ENCODE peak calls at places on chromosomes 13 and 19, in eight cellular contexts. One of them, this sample, is unnamed.

GRCh38 chr19:8302357-8302691 is 5.8 kb downstream of the CD320 start:
- DNase-seq in T-helper 1 cell: no peak
- DNase-seq in iris pigment epithelial cell: no peak
- DNase-seq in RWPE1: no peak
- DNase-seq in Peyer's patch: peak
- DNase-seq in retina: no peak
- DNase-seq in HL-60: peak
- DNase-seq in A549: no peak
- DNase-seq in this sample: no peak

GRCh38 chr13:57345526-57345925 is 178.5 kb downstream of the PRR20E start:
- DNase-seq in A549: no peak
- DNase-seq in Peyer's patch: no peak
- DNase-seq in HL-60: no peak
- DNase-seq in T-helper 1 cell: no peak
- DNase-seq in retina: no peak
- DNase-seq in iris pigment epithelial cell: no peak
- DNase-seq in RWPE1: no peak
- DNase-seq in this sample: no peak

GRCh38 chr19:11322269-11323024 is 17.0 kb downstream of the RAB3D start:
- DNase-seq in retina: no peak
- DNase-seq in iris pigment epithelial cell: no peak
- DNase-seq in RWPE1: no peak
- DNase-seq in A549: no peak
- DNase-seq in Peyer's patch: no peak
- DNase-seq in T-helper 1 cell: no peak
- DNase-seq in HL-60: peak
- DNase-seq in this sample: no peak

GRCh38 chr13:41709511-41709910 is 251.4 kb downstream of the VWA8 start:
- DNase-seq in Peyer's patch: no peak
- DNase-seq in iris pigment epithelial cell: no peak
- DNase-seq in HL-60: no peak
- DNase-seq in RWPE1: no peak
- DNase-seq in retina: no peak
- DNase-seq in A549: no peak
- DNase-seq in T-helper 1 cell: no peak
- DNase-seq in this sample: no peak

GRCh38 chr13:96678801-96679200 is 315.5 kb downstream of the OXGR1 start:
- DNase-seq in RWPE1: no peak
- DNase-seq in iris pigment epithelial cell: no peak
- DNase-seq in A549: no peak
- DNase-seq in HL-60: no peak
- DNase-seq in retina: no peak
- DNase-seq in Peyer's patch: no peak
- DNase-seq in T-helper 1 cell: no peak
- DNase-seq in this sample: no peak

GRCh38 chr19:31503211-31503610 is 154.0 kb upstream of the TSHZ3 start:
- DNase-seq in Peyer's patch: no peak
- DNase-seq in RWPE1: no peak
- DNase-seq in T-helper 1 cell: no peak
- DNase-seq in iris pigment epithelial cell: no peak
- DNase-seq in A549: no peak
- DNase-seq in retina: no peak
- DNase-seq in HL-60: no peak
- DNase-seq in this sample: no peak

GRCh38 chr13:100512422-100512821 is 76.2 kb downstream of the GGACT start:
- DNase-seq in iris pigment epithelial cell: peak
- DNase-seq in retina: no peak
- DNase-seq in T-helper 1 cell: no peak
- DNase-seq in Peyer's patch: no peak
- DNase-seq in A549: no peak
- DNase-seq in RWPE1: no peak
- DNase-seq in HL-60: no peak
- DNase-seq in this sample: no peak

GRCh38 chr13:36872621-36873020 is 47.4 kb downstream of the SMAD9 start:
- DNase-seq in T-helper 1 cell: no peak
- DNase-seq in RWPE1: no peak
- DNase-seq in iris pigment epithelial cell: no peak
- DNase-seq in HL-60: no peak
- DNase-seq in Peyer's patch: no peak
- DNase-seq in A549: no peak
- DNase-seq in retina: no peak
- DNase-seq in this sample: no peak

GRCh38 chr13:88895261-88895941 is 1224.2 kb downstream of the SLITRK5 start:
- DNase-seq in Peyer's patch: no peak
- DNase-seq in RWPE1: no peak
- DNase-seq in HL-60: no peak
- DNase-seq in iris pigment epithelial cell: no peak
- DNase-seq in T-helper 1 cell: no peak
- DNase-seq in retina: no peak
- DNase-seq in A549: no peak
- DNase-seq in this sample: no peak

GRCh38 chr13:71067164-71067815 is 799.7 kb downstream of the DACH1 start:
- DNase-seq in Peyer's patch: no peak
- DNase-seq in T-helper 1 cell: no peak
- DNase-seq in iris pigment epithelial cell: no peak
- DNase-seq in RWPE1: no peak
- DNase-seq in HL-60: no peak
- DNase-seq in retina: peak
- DNase-seq in A549: no peak
- DNase-seq in this sample: no peak

GRCh38 chr19:19460761-19461265 is 54.5 kb downstream of the TSSK6 start:
- DNase-seq in HL-60: no peak
- DNase-seq in iris pigment epithelial cell: no peak
- DNase-seq in A549: no peak
- DNase-seq in Peyer's patch: peak
- DNase-seq in RWPE1: no peak
- DNase-seq in retina: peak
- DNase-seq in T-helper 1 cell: peak
- DNase-seq in this sample: peak

GRCh38 chr13:100214886-100215285 is 126.0 kb downstream of the PCCA start:
- DNase-seq in A549: peak
- DNase-seq in T-helper 1 cell: no peak
- DNase-seq in Peyer's patch: no peak
- DNase-seq in iris pigment epithelial cell: peak
- DNase-seq in HL-60: no peak
- DNase-seq in RWPE1: peak
- DNase-seq in retina: no peak
- DNase-seq in this sample: no peak

GRCh38 chr19:43913383-43913782 is 21.7 kb downstream of the ZNF45 start:
- DNase-seq in T-helper 1 cell: no peak
- DNase-seq in RWPE1: no peak
- DNase-seq in retina: no peak
- DNase-seq in HL-60: no peak
- DNase-seq in A549: no peak
- DNase-seq in iris pigment epithelial cell: no peak
- DNase-seq in Peyer's patch: no peak
- DNase-seq in this sample: no peak

GRCh38 chr19:36488816-36489138 is 584 bp downstream of the ZNF566 start:
- DNase-seq in iris pigment epithelial cell: no peak
- DNase-seq in Peyer's patch: peak
- DNase-seq in A549: peak
- DNase-seq in HL-60: peak
- DNase-seq in retina: no peak
- DNase-seq in RWPE1: no peak
- DNase-seq in T-helper 1 cell: peak
- DNase-seq in this sample: peak